ENCODE peak calls at places on chromosome 4, in four cellular contexts. G, F, U and B are unnamed samples.
A peak's percentile ranks its signal among the peaks of the same experiment; 100 is the strongest.

GRCh38 chr4:76624271-76624681 is 189.2 kb downstream of the SHROOM3 start:
- DNase-seq in G (peak; percentile 92), F (no peak), U (peak; percentile 46), B (no peak)

GRCh38 chr4:72677265-72677664 is 108.2 kb upstream of the ADAMTS3 start:
- DNase-seq in G (no peak), F (no peak), U (no peak), B (no peak)

GRCh38 chr4:1488831-1489638 is 82.8 kb upstream of the NKX1-1 start:
- DNase-seq in G (no peak), F (no peak), U (no peak), B (peak; percentile 44)

GRCh38 chr4:142516686-142517145 is 329.4 kb downstream of the INPP4B start:
- DNase-seq in G (peak; percentile 55), F (no peak), U (peak; percentile 23), B (no peak)

GRCh38 chr4:6509587-6509986 is 37.2 kb upstream of the PPP2R2C start:
- DNase-seq in G (no peak), F (no peak), U (no peak), B (peak; percentile 7)

GRCh38 chr4:80138556-80139538 is 58.5 kb upstream of the PRDM8 start:
- DNase-seq in G (peak; percentile 33), F (peak; percentile 40), U (no peak), B (no peak)

GRCh38 chr4:8276358-8277240 is 7.0 kb downstream of the HTRA3 start:
- DNase-seq in G (peak; percentile 66), F (no peak), U (peak; percentile 56), B (peak; percentile 80)

GRCh38 chr4:87848622-87849351 is 16.0 kb downstream of the MEPE start:
- DNase-seq in G (peak; percentile 79), F (no peak), U (peak; percentile 56), B (no peak)

GRCh38 chr4:103207673-103208072 is 9.5 kb upstream of the CENPE start:
- DNase-seq in G (no peak), F (no peak), U (no peak), B (no peak)

GRCh38 chr4:85919488-85919887 is 440.4 kb downstream of the MAPK10 start:
- DNase-seq in G (no peak), F (no peak), U (no peak), B (no peak)

GRCh38 chr4:57023104-57023503 is 44.4 kb downstream of the POLR2B start:
- DNase-seq in G (peak; percentile 83), F (peak; percentile 52), U (no peak), B (no peak)

GRCh38 chr4:182808673-182809416 is 108.3 kb downstream of the DCTD start:
- DNase-seq in G (no peak), F (no peak), U (no peak), B (no peak)

GRCh38 chr4:108370291-108370690 is 201.6 kb upstream of the LEF1 start:
- DNase-seq in G (no peak), F (no peak), U (no peak), B (no peak)

GRCh38 chr4:93825551-93826216 is 2.9 kb upstream of the ATOH1 start:
- DNase-seq in G (no peak), F (no peak), U (no peak), B (no peak)

GRCh38 chr4:5421416-5421815 is 286.9 kb downstream of the EVC2 start:
- DNase-seq in G (no peak), F (no peak), U (no peak), B (no peak)

GRCh38 chr4:151717271-151717670 is 43.5 kb downstream of the GATB start:
- DNase-seq in G (no peak), F (no peak), U (no peak), B (no peak)

GRCh38 chr4:74098628-74098995 is 383 bp downstream of the CXCL2 start:
- DNase-seq in G (peak; percentile 44), F (no peak), U (peak; percentile 5), B (peak; percentile 72)

GRCh38 chr4:113435893-113436292 is 325.6 kb downstream of the CAMK2D start:
- DNase-seq in G (peak; percentile 91), F (peak; percentile 48), U (peak; percentile 75), B (no peak)

GRCh38 chr4:48042979-48043461 is 26.4 kb downstream of the NIPAL1 start:
- DNase-seq in G (no peak), F (no peak), U (no peak), B (no peak)

GRCh38 chr4:87973283-87974169 is 2.0 kb upstream of the SPP1 start:
- DNase-seq in G (peak; percentile 65), F (peak; percentile 40), U (peak; percentile 63), B (no peak)

GRCh38 chr4:187663076-187663475 is 332.5 kb upstream of the ZFP42 start:
- DNase-seq in G (no peak), F (no peak), U (no peak), B (no peak)

GRCh38 chr4:3769642-3770184 is 3.5 kb downstream of the ADRA2C start:
- DNase-seq in G (no peak), F (no peak), U (no peak), B (no peak)

GRCh38 chr4:3766791-3767561 is 791 bp downstream of the ADRA2C start:
- DNase-seq in G (no peak), F (no peak), U (no peak), B (no peak)

GRCh38 chr4:3767569-3768288 is 1.5 kb downstream of the ADRA2C start:
- DNase-seq in G (peak; percentile 15), F (no peak), U (no peak), B (no peak)

GRCh38 chr4:3770323-3771166 is 4.4 kb downstream of the ADRA2C start:
- DNase-seq in G (no peak), F (no peak), U (no peak), B (no peak)

GRCh38 chr4:3768842-3769641 is 2.9 kb downstream of the ADRA2C start:
- DNase-seq in G (no peak), F (no peak), U (no peak), B (no peak)
- H3K4me3 ChIP-seq in G (no peak overlapping the region), F (no peak overlapping the region), U (no peak overlapping the region), B (no peak overlapping the region)

GRCh38 chr4:185211641-185212040 is 2.2 kb downstream of the SNX25 start:
- DNase-seq in G (no peak), F (no peak), U (no peak), B (no peak)
- H3K4me3 ChIP-seq in G (peak overlapping the region; percentile 90), F (no peak overlapping the region), U (peak overlapping the region; percentile 64), B (peak overlapping the region; percentile 67)

DNA sequence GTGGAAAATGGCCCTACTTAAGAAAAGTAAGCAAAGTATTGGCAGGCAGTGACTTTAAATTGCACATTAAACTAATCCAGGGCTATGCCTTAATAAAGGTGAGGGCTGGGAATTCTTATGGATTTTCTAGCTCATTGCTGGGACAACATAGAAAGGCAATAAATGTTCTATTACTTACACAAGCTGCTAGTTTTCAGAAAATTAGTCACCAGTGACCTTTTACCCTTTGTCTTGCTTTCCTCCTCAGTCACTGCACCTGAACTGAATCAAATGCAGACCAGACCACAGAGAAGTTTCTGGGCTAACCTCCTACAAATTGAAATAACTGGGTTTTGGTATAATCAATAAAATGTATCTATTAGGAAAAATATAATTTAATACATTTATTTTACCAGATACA is 694.4 kb upstream of the FAM241A start:
- DNase-seq in G (no peak), F (no peak), U (no peak), B (no peak)
- H3K4me3 ChIP-seq in G (no peak overlapping the region), F (no peak overlapping the region), U (no peak overlapping the region), B (no peak overlapping the region)

DNA sequence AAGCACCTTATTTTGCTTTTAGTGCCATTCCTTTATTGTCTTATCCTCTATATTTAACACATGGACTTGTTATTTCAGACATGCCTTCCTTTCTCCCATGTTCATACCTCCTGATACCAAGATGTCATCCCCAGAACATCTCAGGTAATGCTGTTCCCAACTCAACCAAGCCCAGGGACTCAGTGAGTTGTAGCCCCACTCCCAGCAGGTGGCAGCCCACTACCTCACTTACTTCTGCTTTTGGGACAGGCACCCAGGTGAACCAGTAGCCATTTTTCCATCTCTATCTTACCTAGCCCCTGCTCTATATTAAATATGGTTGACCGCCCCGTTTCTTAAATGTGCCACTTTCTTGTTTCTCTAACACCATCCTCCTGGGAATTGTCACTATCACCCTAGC is 199.0 kb downstream of the DCHS2 start:
- DNase-seq in G (no peak), F (no peak), U (no peak), B (no peak)
- H3K4me3 ChIP-seq in G (no peak overlapping the region), F (no peak overlapping the region), U (no peak overlapping the region), B (no peak overlapping the region)

GRCh38 chr4:145734051-145734450 is 54.1 kb downstream of the C4orf51 start:
- DNase-seq in G (peak; percentile 34), F (no peak), U (no peak), B (no peak)

GRCh38 chr4:145731026-145731425 is 51.1 kb downstream of the C4orf51 start:
- DNase-seq in G (peak; percentile 30), F (no peak), U (peak; percentile 7), B (no peak)

GRCh38 chr4:145732895-145733880 is 53.2 kb downstream of the C4orf51 start:
- DNase-seq in G (peak; percentile 98), F (no peak), U (peak; percentile 96), B (peak; percentile 97)

GRCh38 chr4:145732001-145732400 is 52.1 kb downstream of the C4orf51 start:
- DNase-seq in G (peak; percentile 10), F (no peak), U (no peak), B (no peak)

GRCh38 chr4:145732416-145732815 is 52.5 kb downstream of the C4orf51 start:
- DNase-seq in G (no peak), F (no peak), U (no peak), B (no peak)
- H3K4me3 ChIP-seq in G (peak overlapping the region; percentile 47), F (peak overlapping the region; percentile 46), U (peak overlapping the region; percentile 67), B (peak overlapping the region; percentile 60)